ENCODE peak calls at places on chromosomes 11 and 22, in seven cellular contexts. One of them, this sample, is unnamed.

GRCh38 chr22:23137905-23138520 is 3.8 kb downstream of the RSPH14 start:
- DNase-seq in anterior cingulate cortex: no peak
- DNase-seq in stimulated activated CD4-positive, alpha-beta T cell treated with anti-CD3 and anti-CD28 coated beads, Interleukin-1b, Interleukin-23, amount 100 ng/mL, for 1 hour: no peak
- DNase-seq in kidney tubule cell: peak
- DNase-seq in KG1: peak
- DNase-seq in activated CD8-positive, alpha-beta memory T cell treated with anti-CD3 and anti-CD28 coated beads, Interleukin-2, amount 50 U/mL, for 48 hours: peak
- DNase-seq in GM06990: peak
- DNase-seq in this sample: no peak

GRCh38 chr11:12454782-12455181 is 77.4 kb downstream of the PARVA start:
- DNase-seq in kidney tubule cell: no peak
- DNase-seq in KG1: no peak
- DNase-seq in anterior cingulate cortex: no peak
- DNase-seq in activated CD8-positive, alpha-beta memory T cell treated with anti-CD3 and anti-CD28 coated beads, Interleukin-2, amount 50 U/mL, for 48 hours: no peak
- DNase-seq in stimulated activated CD4-positive, alpha-beta T cell treated with anti-CD3 and anti-CD28 coated beads, Interleukin-1b, Interleukin-23, amount 100 ng/mL, for 1 hour: no peak
- DNase-seq in GM06990: no peak
- DNase-seq in this sample: no peak

GRCh38 chr11:71426413-71426812 is 21.8 kb downstream of the DHCR7 start:
- DNase-seq in kidney tubule cell: no peak
- DNase-seq in activated CD8-positive, alpha-beta memory T cell treated with anti-CD3 and anti-CD28 coated beads, Interleukin-2, amount 50 U/mL, for 48 hours: no peak
- DNase-seq in stimulated activated CD4-positive, alpha-beta T cell treated with anti-CD3 and anti-CD28 coated beads, Interleukin-1b, Interleukin-23, amount 100 ng/mL, for 1 hour: no peak
- DNase-seq in anterior cingulate cortex: no peak
- DNase-seq in GM06990: no peak
- DNase-seq in KG1: no peak
- DNase-seq in this sample: no peak

GRCh38 chr11:62770778-62771143 is 435 bp upstream of the TAF6L start:
- DNase-seq in stimulated activated CD4-positive, alpha-beta T cell treated with anti-CD3 and anti-CD28 coated beads, Interleukin-1b, Interleukin-23, amount 100 ng/mL, for 1 hour: no peak
- DNase-seq in activated CD8-positive, alpha-beta memory T cell treated with anti-CD3 and anti-CD28 coated beads, Interleukin-2, amount 50 U/mL, for 48 hours: peak
- DNase-seq in KG1: no peak
- DNase-seq in GM06990: peak
- DNase-seq in anterior cingulate cortex: peak
- DNase-seq in kidney tubule cell: no peak
- DNase-seq in this sample: no peak

GRCh38 chr11:67269401-67270255 is 3.4 kb downstream of the GRK2 start:
- DNase-seq in activated CD8-positive, alpha-beta memory T cell treated with anti-CD3 and anti-CD28 coated beads, Interleukin-2, amount 50 U/mL, for 48 hours: no peak
- DNase-seq in KG1: peak
- DNase-seq in stimulated activated CD4-positive, alpha-beta T cell treated with anti-CD3 and anti-CD28 coated beads, Interleukin-1b, Interleukin-23, amount 100 ng/mL, for 1 hour: no peak
- DNase-seq in GM06990: no peak
- DNase-seq in kidney tubule cell: peak
- DNase-seq in anterior cingulate cortex: no peak
- DNase-seq in this sample: peak

GRCh38 chr22:27873476-27873875 is 45.6 kb downstream of the PITPNB start:
- DNase-seq in activated CD8-positive, alpha-beta memory T cell treated with anti-CD3 and anti-CD28 coated beads, Interleukin-2, amount 50 U/mL, for 48 hours: no peak
- DNase-seq in KG1: no peak
- DNase-seq in stimulated activated CD4-positive, alpha-beta T cell treated with anti-CD3 and anti-CD28 coated beads, Interleukin-1b, Interleukin-23, amount 100 ng/mL, for 1 hour: no peak
- DNase-seq in anterior cingulate cortex: no peak
- DNase-seq in kidney tubule cell: no peak
- DNase-seq in GM06990: no peak
- DNase-seq in this sample: no peak

GRCh38 chr11:130315354-130315970 is 745 bp upstream of the ZBTB44 start:
- DNase-seq in activated CD8-positive, alpha-beta memory T cell treated with anti-CD3 and anti-CD28 coated beads, Interleukin-2, amount 50 U/mL, for 48 hours: peak
- DNase-seq in GM06990: peak
- DNase-seq in stimulated activated CD4-positive, alpha-beta T cell treated with anti-CD3 and anti-CD28 coated beads, Interleukin-1b, Interleukin-23, amount 100 ng/mL, for 1 hour: peak
- DNase-seq in kidney tubule cell: peak
- DNase-seq in anterior cingulate cortex: no peak
- DNase-seq in KG1: no peak
- DNase-seq in this sample: peak

GRCh38 chr11:67656278-67656922 is 5.9 kb upstream of the ACY3 start:
- DNase-seq in stimulated activated CD4-positive, alpha-beta T cell treated with anti-CD3 and anti-CD28 coated beads, Interleukin-1b, Interleukin-23, amount 100 ng/mL, for 1 hour: no peak
- DNase-seq in GM06990: peak
- DNase-seq in kidney tubule cell: peak
- DNase-seq in anterior cingulate cortex: no peak
- DNase-seq in KG1: no peak
- DNase-seq in activated CD8-positive, alpha-beta memory T cell treated with anti-CD3 and anti-CD28 coated beads, Interleukin-2, amount 50 U/mL, for 48 hours: no peak
- DNase-seq in this sample: no peak

GRCh38 chr22:42078469-42079318 is 806 bp upstream of the SMDT1 start:
- DNase-seq in KG1: no peak
- DNase-seq in anterior cingulate cortex: no peak
- DNase-seq in kidney tubule cell: no peak
- DNase-seq in activated CD8-positive, alpha-beta memory T cell treated with anti-CD3 and anti-CD28 coated beads, Interleukin-2, amount 50 U/mL, for 48 hours: peak
- DNase-seq in GM06990: no peak
- DNase-seq in stimulated activated CD4-positive, alpha-beta T cell treated with anti-CD3 and anti-CD28 coated beads, Interleukin-1b, Interleukin-23, amount 100 ng/mL, for 1 hour: no peak
- DNase-seq in this sample: no peak

GRCh38 chr11:19842505-19842904 is 129.9 kb downstream of the NAV2 start:
- DNase-seq in kidney tubule cell: no peak
- DNase-seq in KG1: no peak
- DNase-seq in activated CD8-positive, alpha-beta memory T cell treated with anti-CD3 and anti-CD28 coated beads, Interleukin-2, amount 50 U/mL, for 48 hours: no peak
- DNase-seq in GM06990: no peak
- DNase-seq in anterior cingulate cortex: no peak
- DNase-seq in stimulated activated CD4-positive, alpha-beta T cell treated with anti-CD3 and anti-CD28 coated beads, Interleukin-1b, Interleukin-23, amount 100 ng/mL, for 1 hour: no peak
- DNase-seq in this sample: no peak

GRCh38 chr22:23822101-23822671 is 16.6 kb downstream of the DERL3 start:
- DNase-seq in stimulated activated CD4-positive, alpha-beta T cell treated with anti-CD3 and anti-CD28 coated beads, Interleukin-1b, Interleukin-23, amount 100 ng/mL, for 1 hour: no peak
- DNase-seq in anterior cingulate cortex: no peak
- DNase-seq in KG1: no peak
- DNase-seq in kidney tubule cell: no peak
- DNase-seq in GM06990: no peak
- DNase-seq in activated CD8-positive, alpha-beta memory T cell treated with anti-CD3 and anti-CD28 coated beads, Interleukin-2, amount 50 U/mL, for 48 hours: no peak
- DNase-seq in this sample: no peak

GRCh38 chr11:129226207-129226798 is 34.2 kb upstream of the ARHGAP32 start:
- DNase-seq in stimulated activated CD4-positive, alpha-beta T cell treated with anti-CD3 and anti-CD28 coated beads, Interleukin-1b, Interleukin-23, amount 100 ng/mL, for 1 hour: no peak
- DNase-seq in KG1: no peak
- DNase-seq in activated CD8-positive, alpha-beta memory T cell treated with anti-CD3 and anti-CD28 coated beads, Interleukin-2, amount 50 U/mL, for 48 hours: no peak
- DNase-seq in anterior cingulate cortex: no peak
- DNase-seq in GM06990: no peak
- DNase-seq in kidney tubule cell: no peak
- DNase-seq in this sample: no peak

GRCh38 chr11:22130462-22131053 is 62.3 kb upstream of the ANO5 start:
- DNase-seq in stimulated activated CD4-positive, alpha-beta T cell treated with anti-CD3 and anti-CD28 coated beads, Interleukin-1b, Interleukin-23, amount 100 ng/mL, for 1 hour: no peak
- DNase-seq in anterior cingulate cortex: no peak
- DNase-seq in KG1: no peak
- DNase-seq in kidney tubule cell: peak
- DNase-seq in activated CD8-positive, alpha-beta memory T cell treated with anti-CD3 and anti-CD28 coated beads, Interleukin-2, amount 50 U/mL, for 48 hours: no peak
- DNase-seq in GM06990: no peak
- DNase-seq in this sample: no peak

GRCh38 chr22:32607086-32607485 is 132.5 kb downstream of the FBXO7 start:
- DNase-seq in stimulated activated CD4-positive, alpha-beta T cell treated with anti-CD3 and anti-CD28 coated beads, Interleukin-1b, Interleukin-23, amount 100 ng/mL, for 1 hour: no peak
- DNase-seq in activated CD8-positive, alpha-beta memory T cell treated with anti-CD3 and anti-CD28 coated beads, Interleukin-2, amount 50 U/mL, for 48 hours: no peak
- DNase-seq in KG1: no peak
- DNase-seq in kidney tubule cell: no peak
- DNase-seq in GM06990: no peak
- DNase-seq in anterior cingulate cortex: no peak
- DNase-seq in this sample: no peak

GRCh38 chr11:67252831-67253239 is 13.4 kb upstream of the GRK2 start:
- DNase-seq in KG1: no peak
- DNase-seq in anterior cingulate cortex: no peak
- DNase-seq in kidney tubule cell: peak
- DNase-seq in GM06990: no peak
- DNase-seq in activated CD8-positive, alpha-beta memory T cell treated with anti-CD3 and anti-CD28 coated beads, Interleukin-2, amount 50 U/mL, for 48 hours: no peak
- DNase-seq in stimulated activated CD4-positive, alpha-beta T cell treated with anti-CD3 and anti-CD28 coated beads, Interleukin-1b, Interleukin-23, amount 100 ng/mL, for 1 hour: no peak
- DNase-seq in this sample: peak

GRCh38 chr22:34914871-34915270 is 151.1 kb upstream of the ISX start:
- DNase-seq in anterior cingulate cortex: no peak
- DNase-seq in stimulated activated CD4-positive, alpha-beta T cell treated with anti-CD3 and anti-CD28 coated beads, Interleukin-1b, Interleukin-23, amount 100 ng/mL, for 1 hour: no peak
- DNase-seq in kidney tubule cell: no peak
- DNase-seq in GM06990: no peak
- DNase-seq in KG1: no peak
- DNase-seq in activated CD8-positive, alpha-beta memory T cell treated with anti-CD3 and anti-CD28 coated beads, Interleukin-2, amount 50 U/mL, for 48 hours: no peak
- DNase-seq in this sample: no peak

GRCh38 chr22:46525681-46526483 is 11.5 kb downstream of the CELSR1 start:
- DNase-seq in kidney tubule cell: no peak
- DNase-seq in anterior cingulate cortex: no peak
- DNase-seq in activated CD8-positive, alpha-beta memory T cell treated with anti-CD3 and anti-CD28 coated beads, Interleukin-2, amount 50 U/mL, for 48 hours: no peak
- DNase-seq in GM06990: no peak
- DNase-seq in KG1: no peak
- DNase-seq in stimulated activated CD4-positive, alpha-beta T cell treated with anti-CD3 and anti-CD28 coated beads, Interleukin-1b, Interleukin-23, amount 100 ng/mL, for 1 hour: no peak
- DNase-seq in this sample: peak

GRCh38 chr11:18171377-18172000 is 1.1 kb upstream of the MRGPRX4 start:
- DNase-seq in kidney tubule cell: peak
- DNase-seq in stimulated activated CD4-positive, alpha-beta T cell treated with anti-CD3 and anti-CD28 coated beads, Interleukin-1b, Interleukin-23, amount 100 ng/mL, for 1 hour: no peak
- DNase-seq in activated CD8-positive, alpha-beta memory T cell treated with anti-CD3 and anti-CD28 coated beads, Interleukin-2, amount 50 U/mL, for 48 hours: no peak
- DNase-seq in anterior cingulate cortex: no peak
- DNase-seq in GM06990: no peak
- DNase-seq in KG1: no peak
- DNase-seq in this sample: no peak

GRCh38 chr11:8905528-8906165 is 5.3 kb upstream of the AKIP1 start:
- DNase-seq in activated CD8-positive, alpha-beta memory T cell treated with anti-CD3 and anti-CD28 coated beads, Interleukin-2, amount 50 U/mL, for 48 hours: no peak
- DNase-seq in GM06990: no peak
- DNase-seq in kidney tubule cell: peak
- DNase-seq in stimulated activated CD4-positive, alpha-beta T cell treated with anti-CD3 and anti-CD28 coated beads, Interleukin-1b, Interleukin-23, amount 100 ng/mL, for 1 hour: no peak
- DNase-seq in anterior cingulate cortex: no peak
- DNase-seq in KG1: no peak
- DNase-seq in this sample: no peak

GRCh38 chr22:32469799-32470212 is 4.8 kb upstream of the FBXO7 start:
- DNase-seq in activated CD8-positive, alpha-beta memory T cell treated with anti-CD3 and anti-CD28 coated beads, Interleukin-2, amount 50 U/mL, for 48 hours: no peak
- DNase-seq in KG1: no peak
- DNase-seq in GM06990: no peak
- DNase-seq in stimulated activated CD4-positive, alpha-beta T cell treated with anti-CD3 and anti-CD28 coated beads, Interleukin-1b, Interleukin-23, amount 100 ng/mL, for 1 hour: no peak
- DNase-seq in anterior cingulate cortex: peak
- DNase-seq in kidney tubule cell: peak
- DNase-seq in this sample: no peak

GRCh38 chr11:61334434-61335354 is 1.7 kb downstream of the TKFC start:
- DNase-seq in anterior cingulate cortex: no peak
- DNase-seq in KG1: no peak
- DNase-seq in kidney tubule cell: peak
- DNase-seq in stimulated activated CD4-positive, alpha-beta T cell treated with anti-CD3 and anti-CD28 coated beads, Interleukin-1b, Interleukin-23, amount 100 ng/mL, for 1 hour: no peak
- DNase-seq in GM06990: no peak
- DNase-seq in activated CD8-positive, alpha-beta memory T cell treated with anti-CD3 and anti-CD28 coated beads, Interleukin-2, amount 50 U/mL, for 48 hours: no peak
- DNase-seq in this sample: no peak

GRCh38 chr11:112797653-112798293 is 163.4 kb upstream of the NCAM1 start:
- DNase-seq in stimulated activated CD4-positive, alpha-beta T cell treated with anti-CD3 and anti-CD28 coated beads, Interleukin-1b, Interleukin-23, amount 100 ng/mL, for 1 hour: no peak
- DNase-seq in KG1: no peak
- DNase-seq in kidney tubule cell: peak
- DNase-seq in GM06990: peak
- DNase-seq in anterior cingulate cortex: peak
- DNase-seq in activated CD8-positive, alpha-beta memory T cell treated with anti-CD3 and anti-CD28 coated beads, Interleukin-2, amount 50 U/mL, for 48 hours: peak
- DNase-seq in this sample: no peak

GRCh38 chr11:28257761-28258160 is 149.6 kb downstream of the METTL15 start:
- DNase-seq in kidney tubule cell: no peak
- DNase-seq in KG1: no peak
- DNase-seq in stimulated activated CD4-positive, alpha-beta T cell treated with anti-CD3 and anti-CD28 coated beads, Interleukin-1b, Interleukin-23, amount 100 ng/mL, for 1 hour: no peak
- DNase-seq in anterior cingulate cortex: no peak
- DNase-seq in activated CD8-positive, alpha-beta memory T cell treated with anti-CD3 and anti-CD28 coated beads, Interleukin-2, amount 50 U/mL, for 48 hours: no peak
- DNase-seq in GM06990: no peak
- DNase-seq in this sample: no peak

GRCh38 chr22:40213478-40213877 is 35.8 kb downstream of the TNRC6B start:
- DNase-seq in KG1: no peak
- DNase-seq in stimulated activated CD4-positive, alpha-beta T cell treated with anti-CD3 and anti-CD28 coated beads, Interleukin-1b, Interleukin-23, amount 100 ng/mL, for 1 hour: no peak
- DNase-seq in anterior cingulate cortex: no peak
- DNase-seq in activated CD8-positive, alpha-beta memory T cell treated with anti-CD3 and anti-CD28 coated beads, Interleukin-2, amount 50 U/mL, for 48 hours: no peak
- DNase-seq in kidney tubule cell: no peak
- DNase-seq in GM06990: no peak
- DNase-seq in this sample: no peak

GRCh38 chr11:2377511-2378443 is 667 bp downstream of the CD81 start:
- DNase-seq in kidney tubule cell: peak
- DNase-seq in GM06990: no peak
- DNase-seq in anterior cingulate cortex: no peak
- DNase-seq in activated CD8-positive, alpha-beta memory T cell treated with anti-CD3 and anti-CD28 coated beads, Interleukin-2, amount 50 U/mL, for 48 hours: peak
- DNase-seq in stimulated activated CD4-positive, alpha-beta T cell treated with anti-CD3 and anti-CD28 coated beads, Interleukin-1b, Interleukin-23, amount 100 ng/mL, for 1 hour: peak
- DNase-seq in KG1: peak
- DNase-seq in this sample: peak

GRCh38 chr11:132402056-132402684 is 1031.8 kb downstream of the NTM start:
- DNase-seq in GM06990: peak
- DNase-seq in anterior cingulate cortex: no peak
- DNase-seq in stimulated activated CD4-positive, alpha-beta T cell treated with anti-CD3 and anti-CD28 coated beads, Interleukin-1b, Interleukin-23, amount 100 ng/mL, for 1 hour: no peak
- DNase-seq in kidney tubule cell: peak
- DNase-seq in activated CD8-positive, alpha-beta memory T cell treated with anti-CD3 and anti-CD28 coated beads, Interleukin-2, amount 50 U/mL, for 48 hours: no peak
- DNase-seq in KG1: no peak
- DNase-seq in this sample: peak

GRCh38 chr22:21961886-21962654 is 9.4 kb upstream of the PPM1F start:
- DNase-seq in anterior cingulate cortex: no peak
- DNase-seq in activated CD8-positive, alpha-beta memory T cell treated with anti-CD3 and anti-CD28 coated beads, Interleukin-2, amount 50 U/mL, for 48 hours: no peak
- DNase-seq in stimulated activated CD4-positive, alpha-beta T cell treated with anti-CD3 and anti-CD28 coated beads, Interleukin-1b, Interleukin-23, amount 100 ng/mL, for 1 hour: no peak
- DNase-seq in KG1: no peak
- DNase-seq in GM06990: no peak
- DNase-seq in kidney tubule cell: peak
- DNase-seq in this sample: no peak

GRCh38 chr11:93528252-93528651 is 14.9 kb downstream of the SMCO4 start:
- DNase-seq in GM06990: no peak
- DNase-seq in kidney tubule cell: no peak
- DNase-seq in stimulated activated CD4-positive, alpha-beta T cell treated with anti-CD3 and anti-CD28 coated beads, Interleukin-1b, Interleukin-23, amount 100 ng/mL, for 1 hour: no peak
- DNase-seq in activated CD8-positive, alpha-beta memory T cell treated with anti-CD3 and anti-CD28 coated beads, Interleukin-2, amount 50 U/mL, for 48 hours: no peak
- DNase-seq in KG1: no peak
- DNase-seq in anterior cingulate cortex: no peak
- DNase-seq in this sample: peak

GRCh38 chr11:120706257-120706656 is 194.7 kb downstream of the GRIK4 start:
- DNase-seq in anterior cingulate cortex: no peak
- DNase-seq in activated CD8-positive, alpha-beta memory T cell treated with anti-CD3 and anti-CD28 coated beads, Interleukin-2, amount 50 U/mL, for 48 hours: no peak
- DNase-seq in stimulated activated CD4-positive, alpha-beta T cell treated with anti-CD3 and anti-CD28 coated beads, Interleukin-1b, Interleukin-23, amount 100 ng/mL, for 1 hour: no peak
- DNase-seq in kidney tubule cell: no peak
- DNase-seq in KG1: no peak
- DNase-seq in GM06990: no peak
- DNase-seq in this sample: no peak

GRCh38 chr11:28619870-28620540 is 511.8 kb downstream of the METTL15 start:
- DNase-seq in activated CD8-positive, alpha-beta memory T cell treated with anti-CD3 and anti-CD28 coated beads, Interleukin-2, amount 50 U/mL, for 48 hours: no peak
- DNase-seq in GM06990: no peak
- DNase-seq in KG1: no peak
- DNase-seq in stimulated activated CD4-positive, alpha-beta T cell treated with anti-CD3 and anti-CD28 coated beads, Interleukin-1b, Interleukin-23, amount 100 ng/mL, for 1 hour: no peak
- DNase-seq in anterior cingulate cortex: no peak
- DNase-seq in kidney tubule cell: peak
- DNase-seq in this sample: no peak

GRCh38 chr22:38505595-38506117 is 455 bp downstream of the DDX17 start:
- DNase-seq in kidney tubule cell: peak
- DNase-seq in GM06990: no peak
- DNase-seq in activated CD8-positive, alpha-beta memory T cell treated with anti-CD3 and anti-CD28 coated beads, Interleukin-2, amount 50 U/mL, for 48 hours: no peak
- DNase-seq in stimulated activated CD4-positive, alpha-beta T cell treated with anti-CD3 and anti-CD28 coated beads, Interleukin-1b, Interleukin-23, amount 100 ng/mL, for 1 hour: peak
- DNase-seq in KG1: no peak
- DNase-seq in anterior cingulate cortex: peak
- DNase-seq in this sample: peak

GRCh38 chr22:23292453-23293350 is 112.4 kb downstream of the BCR start:
- DNase-seq in anterior cingulate cortex: no peak
- DNase-seq in KG1: no peak
- DNase-seq in stimulated activated CD4-positive, alpha-beta T cell treated with anti-CD3 and anti-CD28 coated beads, Interleukin-1b, Interleukin-23, amount 100 ng/mL, for 1 hour: no peak
- DNase-seq in kidney tubule cell: no peak
- DNase-seq in activated CD8-positive, alpha-beta memory T cell treated with anti-CD3 and anti-CD28 coated beads, Interleukin-2, amount 50 U/mL, for 48 hours: no peak
- DNase-seq in GM06990: no peak
- DNase-seq in this sample: no peak

GRCh38 chr11:131137046-131137445 is 220.8 kb upstream of the SNX19 start:
- DNase-seq in stimulated activated CD4-positive, alpha-beta T cell treated with anti-CD3 and anti-CD28 coated beads, Interleukin-1b, Interleukin-23, amount 100 ng/mL, for 1 hour: no peak
- DNase-seq in kidney tubule cell: no peak
- DNase-seq in KG1: no peak
- DNase-seq in anterior cingulate cortex: no peak
- DNase-seq in GM06990: no peak
- DNase-seq in activated CD8-positive, alpha-beta memory T cell treated with anti-CD3 and anti-CD28 coated beads, Interleukin-2, amount 50 U/mL, for 48 hours: no peak
- DNase-seq in this sample: no peak

GRCh38 chr11:123580137-123580536 is 74.3 kb downstream of the SCN3B start:
- DNase-seq in GM06990: no peak
- DNase-seq in kidney tubule cell: no peak
- DNase-seq in stimulated activated CD4-positive, alpha-beta T cell treated with anti-CD3 and anti-CD28 coated beads, Interleukin-1b, Interleukin-23, amount 100 ng/mL, for 1 hour: no peak
- DNase-seq in activated CD8-positive, alpha-beta memory T cell treated with anti-CD3 and anti-CD28 coated beads, Interleukin-2, amount 50 U/mL, for 48 hours: no peak
- DNase-seq in anterior cingulate cortex: no peak
- DNase-seq in KG1: no peak
- DNase-seq in this sample: no peak

GRCh38 chr11:73759520-73760065 is 1.3 kb downstream of the RAB6A start:
- DNase-seq in GM06990: no peak
- DNase-seq in KG1: peak
- DNase-seq in activated CD8-positive, alpha-beta memory T cell treated with anti-CD3 and anti-CD28 coated beads, Interleukin-2, amount 50 U/mL, for 48 hours: no peak
- DNase-seq in anterior cingulate cortex: no peak
- DNase-seq in stimulated activated CD4-positive, alpha-beta T cell treated with anti-CD3 and anti-CD28 coated beads, Interleukin-1b, Interleukin-23, amount 100 ng/mL, for 1 hour: no peak
- DNase-seq in kidney tubule cell: peak
- DNase-seq in this sample: no peak

GRCh38 chr11:64225608-64226506 is at the start of the genes NUDT22 and TRPT1:
- DNase-seq in stimulated activated CD4-positive, alpha-beta T cell treated with anti-CD3 and anti-CD28 coated beads, Interleukin-1b, Interleukin-23, amount 100 ng/mL, for 1 hour: peak
- DNase-seq in anterior cingulate cortex: peak
- DNase-seq in GM06990: peak
- DNase-seq in KG1: peak
- DNase-seq in activated CD8-positive, alpha-beta memory T cell treated with anti-CD3 and anti-CD28 coated beads, Interleukin-2, amount 50 U/mL, for 48 hours: peak
- DNase-seq in kidney tubule cell: peak
- DNase-seq in this sample: peak